ENCODE peak calls at places on chromosomes 3 and 15, in eight cellular contexts. One of them, this sample, is unnamed.

GRCh38 chr3:190120161-190121060 is at the start of gene P3H2:
- DNase-seq in K562: no peak
- DNase-seq in H1: peak
- DNase-seq in HepG2: peak
- DNase-seq in stomach: peak
- DNase-seq in A549: peak
- DNase-seq in ovary: peak
- DNase-seq in sigmoid colon: peak
- DNase-seq in this sample: peak

GRCh38 chr15:43887901-43888300 is 61.1 kb downstream of the WDR76 start:
- DNase-seq in A549: no peak
- DNase-seq in K562: no peak
- DNase-seq in ovary: no peak
- DNase-seq in HepG2: no peak
- DNase-seq in H1: no peak
- DNase-seq in sigmoid colon: no peak
- DNase-seq in stomach: no peak
- DNase-seq in this sample: no peak

GRCh38 chr3:194003128-194004057 is 132.6 kb upstream of the HES1 start:
- DNase-seq in K562: peak
- DNase-seq in HepG2: peak
- DNase-seq in sigmoid colon: peak
- DNase-seq in stomach: peak
- DNase-seq in H1: peak
- DNase-seq in ovary: peak
- DNase-seq in A549: peak
- DNase-seq in this sample: peak

GRCh38 chr15:50231761-50232160 is 33.8 kb downstream of the HDC start:
- DNase-seq in A549: no peak
- DNase-seq in HepG2: no peak
- DNase-seq in H1: no peak
- DNase-seq in stomach: no peak
- DNase-seq in ovary: no peak
- DNase-seq in K562: no peak
- DNase-seq in sigmoid colon: no peak
- DNase-seq in this sample: no peak

GRCh38 chr3:114205541-114205940 is 26.7 kb upstream of the DRD3 start:
- DNase-seq in HepG2: no peak
- DNase-seq in A549: no peak
- DNase-seq in sigmoid colon: no peak
- DNase-seq in stomach: no peak
- DNase-seq in H1: no peak
- DNase-seq in K562: no peak
- DNase-seq in ovary: no peak
- DNase-seq in this sample: no peak

GRCh38 chr3:52153389-52154096 is 680 bp downstream of the POC1A start:
- DNase-seq in stomach: no peak
- DNase-seq in ovary: peak
- DNase-seq in K562: peak
- DNase-seq in H1: peak
- DNase-seq in HepG2: peak
- DNase-seq in A549: peak
- DNase-seq in sigmoid colon: no peak
- DNase-seq in this sample: no peak

GRCh38 chr3:188037965-188038581 is 115.9 kb upstream of the LPP start:
- DNase-seq in A549: no peak
- DNase-seq in K562: no peak
- DNase-seq in HepG2: no peak
- DNase-seq in H1: no peak
- DNase-seq in ovary: no peak
- DNase-seq in sigmoid colon: no peak
- DNase-seq in stomach: no peak
- DNase-seq in this sample: no peak

GRCh38 chr3:53495518-53496501 is 1.4 kb downstream of the CACNA1D start:
- DNase-seq in HepG2: no peak
- DNase-seq in H1: peak
- DNase-seq in sigmoid colon: peak
- DNase-seq in K562: no peak
- DNase-seq in A549: no peak
- DNase-seq in ovary: peak
- DNase-seq in stomach: peak
- DNase-seq in this sample: no peak

GRCh38 chr15:48954538-48954937 is 9.2 kb downstream of the SHC4 start:
- DNase-seq in K562: no peak
- DNase-seq in HepG2: no peak
- DNase-seq in stomach: no peak
- DNase-seq in ovary: no peak
- DNase-seq in H1: peak
- DNase-seq in A549: no peak
- DNase-seq in sigmoid colon: no peak
- DNase-seq in this sample: no peak

GRCh38 chr3:14588713-14589112 is 48.6 kb upstream of the GRIP2 start:
- DNase-seq in HepG2: no peak
- DNase-seq in A549: no peak
- DNase-seq in sigmoid colon: peak
- DNase-seq in stomach: no peak
- DNase-seq in ovary: no peak
- DNase-seq in H1: no peak
- DNase-seq in K562: no peak
- DNase-seq in this sample: no peak

GRCh38 chr3:14592390-14592789 is 52.2 kb upstream of the GRIP2 start:
- DNase-seq in ovary: no peak
- DNase-seq in HepG2: no peak
- DNase-seq in H1: no peak
- DNase-seq in stomach: no peak
- DNase-seq in A549: no peak
- DNase-seq in sigmoid colon: peak
- DNase-seq in K562: no peak
- DNase-seq in this sample: no peak

GRCh38 chr3:14590594-14590993 is 50.5 kb upstream of the GRIP2 start:
- DNase-seq in stomach: no peak
- DNase-seq in sigmoid colon: no peak
- DNase-seq in ovary: no peak
- DNase-seq in H1: no peak
- DNase-seq in A549: no peak
- DNase-seq in K562: no peak
- DNase-seq in HepG2: no peak
- DNase-seq in this sample: no peak

GRCh38 chr3:14595561-14595960 is 55.4 kb upstream of the GRIP2 start:
- DNase-seq in stomach: no peak
- DNase-seq in ovary: no peak
- DNase-seq in H1: no peak
- DNase-seq in K562: no peak
- DNase-seq in sigmoid colon: no peak
- DNase-seq in A549: no peak
- DNase-seq in HepG2: no peak
- DNase-seq in this sample: no peak

GRCh38 chr3:14592836-14593235 is 52.7 kb upstream of the GRIP2 start:
- DNase-seq in HepG2: no peak
- DNase-seq in stomach: no peak
- DNase-seq in ovary: no peak
- DNase-seq in sigmoid colon: no peak
- DNase-seq in H1: no peak
- DNase-seq in A549: no peak
- DNase-seq in K562: no peak
- DNase-seq in this sample: no peak
- H3K27ac ChIP-seq in HepG2: no peak
- H3K27ac ChIP-seq in stomach: no peak
- H3K27ac ChIP-seq in ovary: no peak
- H3K27ac ChIP-seq in sigmoid colon: no peak
- H3K27ac ChIP-seq in H1: no peak
- H3K27ac ChIP-seq in A549: no peak
- H3K27ac ChIP-seq in K562: no peak
- H3K27ac ChIP-seq in this sample: no peak

GRCh38 chr15:89114974-89115373 is 26.7 kb downstream of the ABHD2 start:
- DNase-seq in ovary: peak
- DNase-seq in stomach: peak
- DNase-seq in sigmoid colon: no peak
- DNase-seq in K562: no peak
- DNase-seq in A549: no peak
- DNase-seq in H1: no peak
- DNase-seq in HepG2: no peak
- DNase-seq in this sample: peak

GRCh38 chr15:89115547-89115946 is 27.3 kb downstream of the ABHD2 start:
- DNase-seq in H1: peak
- DNase-seq in stomach: peak
- DNase-seq in sigmoid colon: no peak
- DNase-seq in HepG2: no peak
- DNase-seq in ovary: no peak
- DNase-seq in A549: no peak
- DNase-seq in K562: no peak
- DNase-seq in this sample: no peak

GRCh38 chr15:89117790-89118189 is 29.5 kb downstream of the ABHD2 start:
- DNase-seq in K562: no peak
- DNase-seq in stomach: no peak
- DNase-seq in H1: no peak
- DNase-seq in sigmoid colon: no peak
- DNase-seq in ovary: no peak
- DNase-seq in HepG2: no peak
- DNase-seq in A549: no peak
- DNase-seq in this sample: no peak

GRCh38 chr15:89118481-89118989 is 30.3 kb downstream of the ABHD2 start:
- DNase-seq in sigmoid colon: no peak
- DNase-seq in A549: no peak
- DNase-seq in H1: no peak
- DNase-seq in ovary: no peak
- DNase-seq in HepG2: no peak
- DNase-seq in stomach: no peak
- DNase-seq in K562: no peak
- DNase-seq in this sample: no peak

DNA sequence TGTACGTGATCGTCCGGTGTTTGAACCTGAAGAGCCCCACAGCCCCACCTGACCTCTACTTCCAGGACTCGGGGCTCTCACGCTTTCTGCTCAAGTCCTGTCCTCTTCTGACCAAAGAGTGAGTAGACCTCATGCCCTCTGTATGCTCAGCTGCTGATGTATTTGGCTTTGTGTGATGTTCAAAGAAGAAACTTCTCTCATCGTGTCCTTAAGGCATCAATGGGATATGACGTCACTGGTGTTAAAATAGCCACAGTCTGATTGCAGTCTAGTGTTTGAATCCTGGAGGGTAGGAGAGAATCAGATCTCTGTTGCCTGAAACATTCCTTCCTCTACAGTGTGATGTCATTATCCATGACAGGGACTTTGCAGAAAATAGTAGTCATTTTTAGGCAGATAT is 28.1 kb downstream of the ABHD2 start:
- DNase-seq in A549: no peak
- DNase-seq in stomach: no peak
- DNase-seq in ovary: no peak
- DNase-seq in H1: no peak
- DNase-seq in sigmoid colon: no peak
- DNase-seq in HepG2: no peak
- DNase-seq in K562: no peak
- DNase-seq in this sample: no peak
- TF ChIP-seq EP300 in A549: no peak
- TF ChIP-seq EP300 in stomach: no peak
- TF ChIP-seq EP300 in ovary: no peak
- TF ChIP-seq EP300 in H1: no peak
- TF ChIP-seq EP300 in sigmoid colon: no peak
- TF ChIP-seq EP300 in HepG2: no peak
- TF ChIP-seq EP300 in K562: no peak
- TF ChIP-seq EP300 in this sample: no peak

DNA sequence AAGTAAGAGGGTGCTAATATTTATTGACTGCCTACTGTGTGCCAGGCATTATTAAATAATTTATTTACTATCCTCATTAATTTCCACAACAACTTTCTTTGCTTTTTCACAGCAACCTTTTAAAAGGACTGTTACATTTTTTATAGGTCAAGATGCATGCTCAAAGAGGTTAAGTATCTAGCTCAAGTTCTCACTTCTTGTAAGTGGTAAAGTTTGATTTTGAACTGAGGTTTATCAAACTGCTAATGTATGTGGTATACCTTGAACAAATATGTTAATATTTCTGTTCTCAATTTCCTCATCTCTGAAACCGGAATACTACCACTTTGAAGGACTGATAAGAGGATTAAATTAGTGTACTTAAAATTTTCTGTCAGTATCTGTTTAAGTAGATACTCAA is 183.3 kb downstream of the AKAP13 start:
- DNase-seq in H1: no peak
- DNase-seq in stomach: no peak
- DNase-seq in A549: no peak
- DNase-seq in sigmoid colon: no peak
- DNase-seq in HepG2: no peak
- DNase-seq in ovary: no peak
- DNase-seq in K562: no peak
- DNase-seq in this sample: no peak
- H3K27ac ChIP-seq in H1: no peak
- H3K27ac ChIP-seq in stomach: peak
- H3K27ac ChIP-seq in A549: peak
- H3K27ac ChIP-seq in sigmoid colon: no peak
- H3K27ac ChIP-seq in HepG2: no peak
- H3K27ac ChIP-seq in ovary: no peak
- H3K27ac ChIP-seq in K562: no peak
- H3K27ac ChIP-seq in this sample: no peak

GRCh38 chr3:168973206-168973605 is 690.3 kb downstream of the MECOM start:
- DNase-seq in sigmoid colon: no peak
- DNase-seq in A549: no peak
- DNase-seq in H1: no peak
- DNase-seq in stomach: no peak
- DNase-seq in HepG2: no peak
- DNase-seq in K562: no peak
- DNase-seq in ovary: no peak
- DNase-seq in this sample: no peak

GRCh38 chr3:168973897-168974296 is 689.6 kb downstream of the MECOM start:
- DNase-seq in HepG2: no peak
- DNase-seq in ovary: no peak
- DNase-seq in A549: no peak
- DNase-seq in sigmoid colon: no peak
- DNase-seq in stomach: no peak
- DNase-seq in K562: no peak
- DNase-seq in H1: no peak
- DNase-seq in this sample: no peak

GRCh38 chr3:168974628-168975403 is 688.7 kb downstream of the MECOM start:
- DNase-seq in sigmoid colon: no peak
- DNase-seq in K562: no peak
- DNase-seq in stomach: no peak
- DNase-seq in ovary: no peak
- DNase-seq in H1: no peak
- DNase-seq in HepG2: no peak
- DNase-seq in A549: no peak
- DNase-seq in this sample: no peak

GRCh38 chr3:168977696-168978374 is 685.7 kb downstream of the MECOM start:
- DNase-seq in sigmoid colon: no peak
- DNase-seq in H1: no peak
- DNase-seq in ovary: no peak
- DNase-seq in HepG2: no peak
- DNase-seq in A549: no peak
- DNase-seq in stomach: no peak
- DNase-seq in K562: no peak
- DNase-seq in this sample: no peak

DNA sequence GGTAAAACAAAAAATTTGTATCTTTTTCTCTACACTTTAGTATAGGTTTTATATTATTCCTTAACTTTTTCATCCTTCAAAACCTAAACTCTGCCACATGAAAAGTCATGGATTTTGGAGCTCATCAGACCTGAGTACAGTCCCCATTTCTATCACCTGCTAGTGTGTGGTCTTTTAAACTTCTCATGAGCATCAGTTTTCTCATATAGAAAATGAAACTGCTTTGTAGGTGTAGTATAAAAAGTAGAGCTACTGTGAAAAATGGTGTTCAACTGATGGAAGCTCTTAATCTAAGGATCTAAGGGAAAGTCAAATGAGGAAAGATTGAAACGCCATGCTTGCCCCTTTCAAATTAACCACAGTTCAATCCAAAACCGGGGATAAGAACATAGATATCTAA is 686.5 kb downstream of the MECOM start:
- DNase-seq in H1: no peak
- DNase-seq in A549: no peak
- DNase-seq in ovary: no peak
- DNase-seq in sigmoid colon: no peak
- DNase-seq in K562: no peak
- DNase-seq in HepG2: no peak
- DNase-seq in stomach: no peak
- DNase-seq in this sample: no peak
- TF ChIP-seq EP300 in H1: no peak
- TF ChIP-seq EP300 in A549: no peak
- TF ChIP-seq EP300 in ovary: no peak
- TF ChIP-seq EP300 in sigmoid colon: no peak
- TF ChIP-seq EP300 in K562: no peak
- TF ChIP-seq EP300 in HepG2: no peak
- TF ChIP-seq EP300 in stomach: no peak
- TF ChIP-seq EP300 in this sample: no peak

This sample was measured in tibial nerve.